ENCODE peak calls at places on chromosomes 7 and 10, in four cellular contexts. J is endothelial cell, Z is HuH-7, O is left kidney. Q is an unnamed sample.
A peak's percentile ranks its signal among the peaks of the same experiment; 100 is the strongest.

GRCh38 chr7:99837649-99838361 is 10.0 kb downstream of the CYP3A43 start:
- DNase-seq in J (no peak), Z (no peak), O (peak; percentile 7), Q (no peak)

GRCh38 chr7:150988230-150989226 is 2.3 kb upstream of the NOS3 start:
- DNase-seq in J (peak; percentile 86), Z (peak; percentile 94), O (peak; percentile 90), Q (peak; percentile 54)

GRCh38 chr10:128237710-128238109 is 111.5 kb upstream of the MKI67 start:
- DNase-seq in J (no peak), Z (no peak), O (no peak), Q (no peak)

GRCh38 chr7:94350729-94351128 is 44.0 kb upstream of the COL1A2 start:
- DNase-seq in J (no peak), Z (no peak), O (peak; percentile 91), Q (no peak)

GRCh38 chr7:98354052-98354451 is 46.8 kb downstream of the BAIAP2L1 start:
- DNase-seq in J (no peak), Z (no peak), O (no peak), Q (no peak)

GRCh38 chr10:18650618-18651017 is 769 bp downstream of the NSUN6 start:
- DNase-seq in J (no peak), Z (no peak), O (peak; percentile 12), Q (peak; percentile 51)

GRCh38 chr7:33917661-33918060 is 12.3 kb downstream of the BMPER start:
- DNase-seq in J (no peak), Z (no peak), O (no peak), Q (no peak)

GRCh38 chr7:50333266-50333665 is 28.8 kb downstream of the IKZF1 start:
- DNase-seq in J (no peak), Z (no peak), O (peak; percentile 16), Q (peak; percentile 73)

GRCh38 chr7:92836489-92837213 is at the start of gene CDK6:
- DNase-seq in J (peak; percentile 78), Z (peak; percentile 66), O (peak; percentile 90), Q (peak; percentile 50)

GRCh38 chr10:15780353-15781135 is 60.8 kb upstream of the ITGA8 start:
- DNase-seq in J (no peak), Z (no peak), O (no peak), Q (no peak)

GRCh38 chr10:17049195-17049594 is 80.4 kb downstream of the CUBN start:
- DNase-seq in J (no peak), Z (no peak), O (no peak), Q (no peak)

GRCh38 chr10:103693070-103693811 is 162.1 kb downstream of the SH3PXD2A start:
- DNase-seq in J (peak; percentile 33), Z (no peak), O (peak; percentile 41), Q (peak; percentile 52)

GRCh38 chr7:42735081-42735480 is 176.8 kb downstream of the C7orf25 start:
- DNase-seq in J (no peak), Z (no peak), O (no peak), Q (no peak)

Q was measured in CD4-positive, CD25-positive, alpha-beta regulatory T cell.